ENCODE peak calls at places on chromosomes 5 and 9, in nine cellular contexts. I, V, T, E, L, S, Z, Q and P are unnamed samples.

GRCh38 chr5:139863361-139863760 is 67.8 kb downstream of the PSD2 start:
- DNase-seq in T (no peak), Q (peak), V (no peak), I (no peak), Z (no peak), L (no peak), S (no peak), E (no peak), P (no peak)

GRCh38 chr5:100614308-100614707 is 79.1 kb downstream of the FAM174A start:
- DNase-seq in I (no peak), S (no peak), T (no peak), L (no peak), V (no peak), Z (no peak), E (no peak), Q (no peak), P (no peak)

GRCh38 chr5:123665822-123666371 is 153.9 kb downstream of the CSNK1G3 start:
- DNase-seq in I (no peak), S (no peak), L (no peak), E (no peak), Q (no peak), T (no peak), Z (no peak), V (no peak), P (no peak)

GRCh38 chr5:96374653-96375052 is 58.4 kb downstream of the PCSK1 start:
- DNase-seq in L (no peak), E (no peak), V (no peak), I (no peak), T (no peak), Z (no peak), S (no peak), Q (no peak), P (no peak)

GRCh38 chr9:115262477-115262876 is 144.5 kb upstream of the TNC start:
- DNase-seq in I (peak), Z (peak), S (peak), T (peak), V (peak), E (peak), Q (peak), L (peak), P (peak)

GRCh38 chr5:57494104-57495098 is 11.8 kb upstream of the ACTBL2 start:
- DNase-seq in E (peak), S (peak), T (peak), L (peak), Z (peak), I (peak), Q (peak), V (peak), P (peak)

GRCh38 chr9:114092336-114092735 is 6.8 kb downstream of the KIF12 start:
- DNase-seq in S (no peak), L (no peak), Q (no peak), V (no peak), I (no peak), E (no peak), Z (no peak), T (peak), P (no peak)

GRCh38 chr5:33118761-33119415 is 321.9 kb upstream of the TARS1 start:
- DNase-seq in I (peak), Z (no peak), S (peak), V (no peak), E (no peak), T (no peak), L (no peak), Q (peak), P (no peak)

GRCh38 chr9:96720435-96720834 is 57.5 kb downstream of the ZNF510 start:
- DNase-seq in V (no peak), I (no peak), S (no peak), L (no peak), Q (no peak), T (no peak), E (no peak), Z (no peak), P (no peak)

GRCh38 chr9:72577212-72577753 is 55.9 kb downstream of the TMC1 start:
- DNase-seq in V (no peak), T (no peak), Q (peak), L (peak), S (peak), Z (peak), I (peak), E (peak), P (no peak)

GRCh38 chr5:82183828-82184227 is 94.3 kb downstream of the RPS23 start:
- DNase-seq in Q (no peak), S (peak), V (peak), Z (peak), E (peak), I (peak), T (no peak), L (peak), P (no peak)

GRCh38 chr5:146816775-146817387 is 61.7 kb downstream of the PPP2R2B start:
- DNase-seq in S (no peak), T (no peak), I (no peak), L (no peak), V (no peak), Q (no peak), Z (no peak), E (no peak), P (no peak)

GRCh38 chr5:102536323-102536928 is 37.6 kb upstream of the SLCO6A1 start:
- DNase-seq in E (peak), S (peak), V (no peak), Q (peak), Z (no peak), I (peak), T (no peak), L (peak), P (no peak)

GRCh38 chr9:131676431-131676972 is 63.4 kb downstream of the RAPGEF1 start:
- DNase-seq in I (no peak), T (no peak), V (no peak), L (no peak), S (no peak), Z (no peak), Q (no peak), E (no peak), P (no peak)

GRCh38 chr5:167840736-167841135 is 450.7 kb upstream of the WWC1 start:
- DNase-seq in E (no peak), T (no peak), Q (peak), I (no peak), Z (no peak), V (no peak), S (no peak), L (no peak), P (no peak)

GRCh38 chr9:13606576-13606975 is 327.1 kb upstream of the MPDZ start:
- DNase-seq in Q (no peak), V (no peak), T (no peak), I (no peak), S (no peak), E (no peak), Z (no peak), L (no peak), P (no peak)

GRCh38 chr9:135581636-135582426 is 20.3 kb downstream of the PAEP start:
- DNase-seq in E (no peak), T (no peak), S (no peak), V (no peak), L (no peak), Z (no peak), I (no peak), Q (no peak), P (no peak)

GRCh38 chr9:113573303-113573958 is 109.9 kb downstream of the RGS3 start:
- DNase-seq in V (no peak), T (peak), I (no peak), L (no peak), E (no peak), Z (no peak), Q (no peak), S (no peak), P (no peak)

GRCh38 chr9:137975936-137976565 is 98.5 kb downstream of the CACNA1B start:
- DNase-seq in L (no peak), S (no peak), V (no peak), Q (no peak), I (no peak), Z (no peak), E (no peak), T (no peak), P (no peak)

GRCh38 chr9:120610975-120611689 is 31.2 kb upstream of the CDK5RAP2 start:
- DNase-seq in S (peak), Q (no peak), T (no peak), I (no peak), Z (no peak), L (peak), E (no peak), V (no peak), P (peak)

GRCh38 chr5:150671509-150672236 is 10.6 kb downstream of the MYOZ3 start:
- DNase-seq in Q (no peak), V (no peak), L (no peak), Z (no peak), E (no peak), I (no peak), S (no peak), T (peak), P (no peak)